ENCODE peak calls at places on chromosome 21, in four cellular contexts. D is NCI-H1092, G is WERI-Rb-1, Z is psoas muscle. R is an unnamed sample.

GRCh38 chr21:35150562-35151226 is 101.6 kb upstream of the RUNX1 start:
- DNase-seq in Z (no peak), G (no peak), D (no peak), R (no peak)

GRCh38 chr21:44969965-44970755 is 30.3 kb downstream of the SLX9 start:
- DNase-seq in D (no peak), Z (no peak), G (peak), R (no peak)

GRCh38 chr21:43193088-43193650 is 24.4 kb downstream of the CRYAA start:
- DNase-seq in Z (no peak), D (no peak), G (peak), R (no peak)

GRCh38 chr21:42282021-42282420 is 33.2 kb downstream of the TFF3 start:
- DNase-seq in G (no peak), Z (no peak), D (no peak), R (no peak)

GRCh38 chr21:25871566-25871965 is 136.8 kb downstream of the GABPA start:
- DNase-seq in G (peak), Z (no peak), D (no peak), R (no peak)

GRCh38 chr21:45997495-45998275 is 16.1 kb downstream of the COL6A1 start:
- DNase-seq in G (no peak), D (no peak), Z (no peak), R (no peak)

GRCh38 chr21:42218836-42219605 is at the start of gene ABCG1:
- DNase-seq in D (peak), Z (peak), G (peak), R (peak)

GRCh38 chr21:45280969-45281368 is 6.7 kb downstream of the POFUT2 start:
- DNase-seq in G (no peak), D (no peak), Z (no peak), R (peak)

GRCh38 chr21:39663742-39664492 is 51.2 kb downstream of the B3GALT5 start:
- DNase-seq in G (no peak), D (no peak), Z (no peak), R (no peak)

GRCh38 chr21:45977396-45977795 is 4.2 kb upstream of the COL6A1 start:
- DNase-seq in D (no peak), Z (peak), G (peak), R (peak)

GRCh38 chr21:45544449-45545235 is 2.4 kb upstream of the SLC19A1 start:
- DNase-seq in D (no peak), G (peak), Z (no peak), R (peak)

GRCh38 chr21:46159390-46159789 is 4.0 kb upstream of the FTCD start:
- DNase-seq in Z (no peak), G (peak), D (no peak), R (no peak)

GRCh38 chr21:28580585-28580984 is 412.1 kb downstream of the LTN1 start:
- DNase-seq in G (no peak), Z (no peak), D (no peak), R (no peak)

GRCh38 chr21:41367598-41368360 is 6.0 kb downstream of the MX2 start:
- DNase-seq in D (no peak), Z (no peak), G (peak), R (no peak)

GRCh38 chr21:32812035-32812434 is 40.5 kb upstream of the PAXBP1 start:
- DNase-seq in G (no peak), D (no peak), Z (peak), R (no peak)

GRCh38 chr21:25572895-25573310 is 34.4 kb downstream of the MRPL39 start:
- DNase-seq in Z (no peak), G (no peak), D (no peak), R (no peak)

GRCh38 chr21:45138199-45139002 is 64.0 kb downstream of the ADARB1 start:
- DNase-seq in G (peak), Z (peak), D (peak), R (no peak)

GRCh38 chr21:16193758-16194606 is 464.2 kb downstream of the USP25 start:
- DNase-seq in D (no peak), Z (peak), G (peak), R (peak)

GRCh38 chr21:44312089-44312488 is 12.2 kb downstream of the PFKL start:
- DNase-seq in D (no peak), Z (no peak), G (no peak), R (no peak)

GRCh38 chr21:35222021-35222420 is 172.9 kb upstream of the RUNX1 start:
- DNase-seq in Z (no peak), G (no peak), D (no peak), R (no peak)